ENCODE peak calls at places on chromosomes 7 and 10, in five cellular contexts. One of them, this sample, is unnamed.

GRCh38 chr10:43237631-43238446 is 29.0 kb downstream of the RASGEF1A start:
- DNase-seq in fibroblast of lung: no peak
- DNase-seq in endodermal cell: peak; percentile 30
- DNase-seq in skeletal muscle cell: no peak
- DNase-seq in right cardiac atrium: no peak
- DNase-seq in this sample: peak; percentile 45

GRCh38 chr7:135247746-135248471 is 14.3 kb downstream of the STRA8 start:
- DNase-seq in fibroblast of lung: no peak
- DNase-seq in endodermal cell: peak; percentile 22
- DNase-seq in skeletal muscle cell: no peak
- DNase-seq in right cardiac atrium: no peak
- DNase-seq in this sample: peak; percentile 48

GRCh38 chr10:62990126-62990525 is 143.0 kb upstream of the NRBF2 start:
- DNase-seq in fibroblast of lung: no peak
- DNase-seq in endodermal cell: no peak
- DNase-seq in skeletal muscle cell: no peak
- DNase-seq in right cardiac atrium: no peak
- DNase-seq in this sample: no peak

GRCh38 chr7:74467876-74468275 is 14.2 kb downstream of the GTF2IRD1 start:
- DNase-seq in fibroblast of lung: no peak
- DNase-seq in endodermal cell: no peak
- DNase-seq in skeletal muscle cell: no peak
- DNase-seq in right cardiac atrium: peak; percentile 9
- DNase-seq in this sample: no peak

GRCh38 chr10:33721509-33721908 is 387.0 kb upstream of the NRP1 start:
- DNase-seq in fibroblast of lung: no peak
- DNase-seq in endodermal cell: no peak
- DNase-seq in skeletal muscle cell: no peak
- DNase-seq in right cardiac atrium: peak; percentile 49
- DNase-seq in this sample: no peak

GRCh38 chr10:110013615-110014293 is 6.0 kb downstream of the ADD3 start:
- DNase-seq in fibroblast of lung: no peak
- DNase-seq in endodermal cell: no peak
- DNase-seq in skeletal muscle cell: no peak
- DNase-seq in right cardiac atrium: no peak
- DNase-seq in this sample: no peak

GRCh38 chr10:126955934-126956711 is 50.9 kb downstream of the DOCK1 start:
- DNase-seq in fibroblast of lung: no peak
- DNase-seq in endodermal cell: no peak
- DNase-seq in skeletal muscle cell: no peak
- DNase-seq in right cardiac atrium: no peak
- DNase-seq in this sample: no peak

GRCh38 chr7:97004931-97005763 is at the start of gene DLX6:
- DNase-seq in fibroblast of lung: peak; percentile 47
- DNase-seq in endodermal cell: peak; percentile 96
- DNase-seq in skeletal muscle cell: no peak
- DNase-seq in right cardiac atrium: peak; percentile 65
- DNase-seq in this sample: no peak

GRCh38 chr10:81027223-81027622 is 489.5 kb downstream of the SH2D4B start:
- DNase-seq in fibroblast of lung: no peak
- DNase-seq in endodermal cell: no peak
- DNase-seq in skeletal muscle cell: peak; percentile 4
- DNase-seq in right cardiac atrium: no peak
- DNase-seq in this sample: no peak

GRCh38 chr7:70764701-70765208 is 367.2 kb upstream of the GALNT17 start:
- DNase-seq in fibroblast of lung: no peak
- DNase-seq in endodermal cell: no peak
- DNase-seq in skeletal muscle cell: no peak
- DNase-seq in right cardiac atrium: no peak
- DNase-seq in this sample: no peak

GRCh38 chr7:30920584-30921539 is 9.2 kb downstream of the AQP1 start:
- DNase-seq in fibroblast of lung: peak; percentile 30
- DNase-seq in endodermal cell: peak; percentile 39
- DNase-seq in skeletal muscle cell: no peak
- DNase-seq in right cardiac atrium: peak; percentile 83
- DNase-seq in this sample: peak; percentile 59

GRCh38 chr10:123891147-123892011 is at the start of gene CPXM2:
- DNase-seq in fibroblast of lung: no peak
- DNase-seq in endodermal cell: peak; percentile 88
- DNase-seq in skeletal muscle cell: no peak
- DNase-seq in right cardiac atrium: peak; percentile 62
- DNase-seq in this sample: no peak

GRCh38 chr10:25113231-25114035 is 61.4 kb upstream of the GPR158 start:
- DNase-seq in fibroblast of lung: peak; percentile 71
- DNase-seq in endodermal cell: peak; percentile 94
- DNase-seq in skeletal muscle cell: peak; percentile 13
- DNase-seq in right cardiac atrium: peak; percentile 91
- DNase-seq in this sample: peak; percentile 77

GRCh38 chr10:128563387-128563786 is 437.2 kb upstream of the MKI67 start:
- DNase-seq in fibroblast of lung: no peak
- DNase-seq in endodermal cell: no peak
- DNase-seq in skeletal muscle cell: no peak
- DNase-seq in right cardiac atrium: no peak
- DNase-seq in this sample: no peak

GRCh38 chr7:77444123-77444522 is 28.0 kb upstream of the GSAP start:
- DNase-seq in fibroblast of lung: peak; percentile 50
- DNase-seq in endodermal cell: no peak
- DNase-seq in skeletal muscle cell: peak; percentile 79
- DNase-seq in right cardiac atrium: no peak
- DNase-seq in this sample: no peak

GRCh38 chr7:48188776-48189520 is 17.7 kb downstream of the ABCA13 start:
- DNase-seq in fibroblast of lung: no peak
- DNase-seq in endodermal cell: no peak
- DNase-seq in skeletal muscle cell: no peak
- DNase-seq in right cardiac atrium: no peak
- DNase-seq in this sample: no peak

GRCh38 chr7:101924171-101924570 is 106.7 kb downstream of the CUX1 start:
- DNase-seq in fibroblast of lung: peak; percentile 48
- DNase-seq in endodermal cell: no peak
- DNase-seq in skeletal muscle cell: no peak
- DNase-seq in right cardiac atrium: no peak
- DNase-seq in this sample: no peak

GRCh38 chr7:102119213-102119651 is 167.4 kb upstream of the SH2B2 start:
- DNase-seq in fibroblast of lung: peak; percentile 52
- DNase-seq in endodermal cell: no peak
- DNase-seq in skeletal muscle cell: no peak
- DNase-seq in right cardiac atrium: peak; percentile 55
- DNase-seq in this sample: no peak

GRCh38 chr10:120005408-120006280 is 113.1 kb downstream of the SEC23IP start:
- DNase-seq in fibroblast of lung: no peak
- DNase-seq in endodermal cell: peak; percentile 58
- DNase-seq in skeletal muscle cell: no peak
- DNase-seq in right cardiac atrium: no peak
- DNase-seq in this sample: no peak

GRCh38 chr10:14673189-14673947 is 101.3 kb downstream of the FAM107B start:
- DNase-seq in fibroblast of lung: peak; percentile 21
- DNase-seq in endodermal cell: no peak
- DNase-seq in skeletal muscle cell: no peak
- DNase-seq in right cardiac atrium: no peak
- DNase-seq in this sample: no peak

GRCh38 chr10:113643183-113643582 is 20.7 kb downstream of the NRAP start:
- DNase-seq in fibroblast of lung: no peak
- DNase-seq in endodermal cell: no peak
- DNase-seq in skeletal muscle cell: no peak
- DNase-seq in right cardiac atrium: no peak
- DNase-seq in this sample: no peak

GRCh38 chr10:104796817-104797216 is 155.7 kb downstream of the SORCS3 start:
- DNase-seq in fibroblast of lung: no peak
- DNase-seq in endodermal cell: no peak
- DNase-seq in skeletal muscle cell: no peak
- DNase-seq in right cardiac atrium: no peak
- DNase-seq in this sample: no peak

GRCh38 chr10:92894081-92894480 is 45.8 kb downstream of the EXOC6 start:
- DNase-seq in fibroblast of lung: no peak
- DNase-seq in endodermal cell: no peak
- DNase-seq in skeletal muscle cell: no peak
- DNase-seq in right cardiac atrium: no peak
- DNase-seq in this sample: no peak

GRCh38 chr10:28713626-28714352 is 36.5 kb downstream of the BAMBI start:
- DNase-seq in fibroblast of lung: no peak
- DNase-seq in endodermal cell: no peak
- DNase-seq in skeletal muscle cell: no peak
- DNase-seq in right cardiac atrium: no peak
- DNase-seq in this sample: no peak

DNA sequence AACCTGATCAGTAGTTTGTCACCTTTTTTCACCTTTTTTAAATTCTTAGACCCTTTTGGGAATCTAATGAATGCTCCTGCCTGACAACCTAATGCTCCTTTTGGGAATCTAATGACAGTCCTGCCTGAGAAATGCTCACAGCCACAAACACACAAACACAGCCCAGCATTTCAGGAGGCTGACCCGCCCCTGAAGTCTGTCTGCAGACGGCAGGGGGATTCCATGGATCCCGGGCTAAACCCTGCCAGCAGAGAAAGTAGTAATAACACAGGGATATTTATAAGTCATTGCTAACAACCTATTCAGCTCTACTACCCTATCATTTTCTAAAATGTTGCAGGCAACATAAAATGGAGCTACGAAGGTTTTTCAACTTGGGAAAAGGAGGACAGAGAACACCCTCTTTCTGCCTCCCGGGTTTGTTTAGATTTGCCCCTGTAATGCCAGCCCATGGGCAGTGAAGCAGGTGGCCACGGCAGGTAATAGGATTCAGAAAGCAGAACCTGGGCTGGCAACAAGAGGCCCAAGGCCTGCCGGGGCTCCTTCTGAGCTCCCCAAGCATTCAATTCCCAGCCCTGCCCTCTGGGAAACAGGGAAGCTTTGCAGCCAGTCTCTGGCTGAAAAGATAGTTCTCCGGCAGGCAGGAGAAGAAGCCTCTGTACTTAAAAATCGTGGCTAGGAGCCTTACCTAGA is 65.2 kb downstream of the CREB3L2 start:
- DNase-seq in fibroblast of lung: no peak
- DNase-seq in endodermal cell: no peak
- DNase-seq in skeletal muscle cell: no peak
- DNase-seq in right cardiac atrium: no peak
- DNase-seq in this sample: no peak
- H3K4me3 ChIP-seq in fibroblast of lung: no peak overlapping the region
- H3K4me3 ChIP-seq in endodermal cell: no peak overlapping the region
- H3K4me3 ChIP-seq in skeletal muscle cell: no peak overlapping the region
- H3K4me3 ChIP-seq in right cardiac atrium: no peak overlapping the region
- H3K4me3 ChIP-seq in this sample: no peak overlapping the region

DNA sequence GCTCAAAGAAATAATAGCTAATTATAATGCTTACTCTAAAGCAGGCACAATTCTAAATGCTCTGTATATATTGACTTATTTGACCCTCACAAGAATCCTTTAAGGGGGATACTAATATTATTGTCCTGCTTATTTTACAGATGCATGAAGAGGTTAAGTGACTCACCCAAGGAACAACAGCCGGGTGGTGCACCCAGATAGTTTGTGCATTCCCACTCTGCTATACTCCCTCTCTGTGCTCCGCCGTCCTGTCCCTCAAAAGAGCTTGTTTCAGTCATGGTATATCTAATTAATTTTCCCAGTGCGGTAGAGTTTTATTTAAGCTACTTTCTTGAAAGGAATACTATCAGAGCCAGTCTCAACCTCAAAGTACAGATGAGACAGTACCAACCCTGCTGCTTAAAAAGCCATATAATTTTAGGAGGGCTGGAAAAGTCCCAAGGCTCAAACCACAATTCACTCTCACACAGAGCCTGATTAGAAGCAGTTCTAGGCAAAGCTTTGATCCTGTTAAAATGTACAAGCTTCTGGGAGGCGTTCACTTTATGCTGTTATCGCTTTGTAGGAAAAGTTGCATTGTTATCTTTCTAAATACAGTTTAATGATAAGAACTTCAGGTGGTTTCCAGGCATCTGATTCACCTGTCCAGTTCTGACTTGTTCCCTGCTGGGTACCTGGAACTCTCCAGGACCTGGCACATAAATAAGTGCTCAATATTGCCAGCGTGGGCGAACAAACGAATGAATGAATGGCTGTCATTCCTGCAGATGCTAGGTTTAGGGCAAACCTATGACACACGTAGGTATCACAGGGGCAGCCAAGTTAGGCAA is 261.5 kb upstream of the KLF14 start:
- DNase-seq in fibroblast of lung: no peak
- DNase-seq in endodermal cell: no peak
- DNase-seq in skeletal muscle cell: no peak
- DNase-seq in right cardiac atrium: no peak
- DNase-seq in this sample: no peak
- H3K4me3 ChIP-seq in fibroblast of lung: no peak overlapping the region
- H3K4me3 ChIP-seq in endodermal cell: no peak overlapping the region
- H3K4me3 ChIP-seq in skeletal muscle cell: no peak overlapping the region
- H3K4me3 ChIP-seq in right cardiac atrium: no peak overlapping the region
- H3K4me3 ChIP-seq in this sample: no peak overlapping the region

DNA sequence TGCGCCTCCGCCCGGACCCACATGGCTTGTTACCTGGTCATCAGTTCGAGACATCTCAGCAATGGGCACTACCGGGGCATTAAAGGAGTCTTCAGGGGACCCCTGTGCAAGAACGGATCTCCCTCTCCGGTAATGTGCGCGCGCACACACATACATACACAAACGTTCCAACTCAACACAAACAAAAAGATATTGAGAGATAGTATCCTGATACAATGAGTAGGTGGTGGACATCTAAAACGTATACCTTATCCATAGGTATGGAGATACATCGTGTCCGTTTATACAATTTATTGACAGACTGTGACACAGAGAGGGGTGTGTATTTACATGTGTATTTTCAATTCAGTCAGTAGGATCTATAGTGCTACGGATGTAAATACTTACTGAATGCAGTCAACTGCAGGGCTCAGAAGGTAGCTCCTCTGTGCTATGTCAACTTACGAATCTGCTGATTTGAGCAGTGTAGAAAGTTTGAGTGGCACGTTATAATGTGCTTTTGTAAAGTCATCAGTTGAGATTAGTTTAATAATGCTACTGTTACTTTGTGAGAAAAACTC is 536 bp downstream of the ZNF804B start:
- DNase-seq in fibroblast of lung: no peak
- DNase-seq in endodermal cell: no peak
- DNase-seq in skeletal muscle cell: no peak
- DNase-seq in right cardiac atrium: no peak
- DNase-seq in this sample: no peak
- H3K4me3 ChIP-seq in fibroblast of lung: no peak overlapping the region
- H3K4me3 ChIP-seq in endodermal cell: peak overlapping the region; percentile 76
- H3K4me3 ChIP-seq in skeletal muscle cell: peak overlapping the region; percentile 20
- H3K4me3 ChIP-seq in right cardiac atrium: peak overlapping the region; percentile 51
- H3K4me3 ChIP-seq in this sample: no peak overlapping the region

DNA sequence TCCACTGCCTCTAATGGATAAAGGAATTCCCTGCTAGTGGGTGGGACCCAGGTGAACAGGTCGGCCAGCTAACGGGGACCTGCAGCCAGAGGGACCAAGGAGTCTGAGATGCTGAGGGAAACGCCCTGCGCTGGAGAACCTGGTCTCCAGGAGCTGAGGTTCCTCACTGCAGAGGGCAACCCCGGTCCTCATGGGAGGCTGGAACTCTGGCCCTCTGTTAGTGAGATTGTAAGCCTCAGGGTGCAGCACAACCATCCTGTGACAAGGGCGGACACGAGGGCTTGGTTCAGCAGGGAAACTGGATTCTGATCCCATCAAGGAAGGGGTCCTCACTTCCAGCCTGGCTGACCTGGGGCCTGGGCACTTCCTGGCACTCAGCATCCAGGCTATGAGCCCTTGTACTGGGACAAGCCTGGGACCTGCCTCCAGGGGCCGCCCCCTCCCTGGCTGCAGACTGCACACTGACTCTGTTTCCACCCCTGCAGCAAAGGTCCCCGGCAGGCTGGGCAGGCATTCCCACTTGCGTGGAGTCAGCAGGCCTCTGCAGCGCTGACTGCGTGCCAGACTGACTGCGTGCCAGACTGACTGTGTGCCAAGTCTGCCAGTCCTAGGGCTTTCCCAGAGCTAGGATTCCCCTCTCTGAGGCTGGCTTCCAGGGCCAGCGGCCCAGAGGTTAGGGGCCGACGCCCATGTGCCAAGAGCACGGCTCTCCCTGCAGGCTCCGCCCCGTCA is 143.2 kb downstream of the MAPK8 start:
- DNase-seq in fibroblast of lung: no peak
- DNase-seq in endodermal cell: no peak
- DNase-seq in skeletal muscle cell: no peak
- DNase-seq in right cardiac atrium: peak; percentile 69
- DNase-seq in this sample: peak; percentile 53
- H3K4me3 ChIP-seq in fibroblast of lung: no peak overlapping the region
- H3K4me3 ChIP-seq in endodermal cell: no peak overlapping the region
- H3K4me3 ChIP-seq in skeletal muscle cell: no peak overlapping the region
- H3K4me3 ChIP-seq in right cardiac atrium: no peak overlapping the region
- H3K4me3 ChIP-seq in this sample: no peak overlapping the region